ENCODE peak calls at places on chromosome 7, in seven cellular contexts. R, N, F, S, C, M and O are unnamed samples.

GRCh38 chr7:73899731-73900142 is 38.8 kb downstream of the TMEM270 start:
- DNase-seq in R (no peak), S (no peak), C (no peak), M (no peak), N (no peak), F (no peak), O (no peak)

GRCh38 chr7:135434047-135434446 is 75.9 kb downstream of the CNOT4 start:
- DNase-seq in N (no peak), F (peak), R (no peak), S (no peak), M (no peak), C (no peak), O (no peak)

GRCh38 chr7:111554086-111554485 is 8.2 kb downstream of the IMMP2L start:
- DNase-seq in M (no peak), C (no peak), N (no peak), F (no peak), R (no peak), S (no peak), O (no peak)

GRCh38 chr7:56174346-56175085 is 58.3 kb upstream of the NUPR2 start:
- DNase-seq in F (no peak), M (no peak), S (no peak), C (no peak), R (no peak), N (no peak), O (no peak)

GRCh38 chr7:129875745-129876411 is 76.9 kb downstream of the UBE2H start:
- DNase-seq in N (no peak), C (peak), M (no peak), R (no peak), S (no peak), F (no peak), O (no peak)

GRCh38 chr7:6273380-6273837 is 985 bp upstream of the CYTH3 start:
- DNase-seq in M (no peak), R (no peak), N (no peak), C (no peak), F (peak), S (no peak), O (no peak)

GRCh38 chr7:265192-265997 is 24.6 kb upstream of the FOXL3 start:
- DNase-seq in M (no peak), N (no peak), R (no peak), F (no peak), C (no peak), S (no peak), O (no peak)

GRCh38 chr7:132446666-132447217 is 129.5 kb downstream of the PLXNA4 start:
- DNase-seq in M (no peak), N (no peak), S (no peak), R (no peak), C (no peak), F (no peak), O (no peak)

GRCh38 chr7:77217474-77218185 is 18.0 kb upstream of the FGL2 start:
- DNase-seq in C (no peak), S (no peak), F (no peak), N (no peak), R (no peak), M (no peak), O (no peak)

GRCh38 chr7:25804154-25804553 is 347.8 kb upstream of the NFE2L3 start:
- DNase-seq in C (no peak), S (no peak), F (no peak), M (no peak), R (no peak), N (no peak), O (no peak)

GRCh38 chr7:158955932-158956804 is 99.8 kb downstream of the DYNC2I1 start:
- DNase-seq in R (no peak), F (no peak), N (no peak), M (no peak), C (no peak), S (no peak), O (no peak)
- TF ChIP-seq SP1 in R (no peak), F (no peak), N (no peak), M (no peak), C (no peak), S (no peak), O (no peak)

GRCh38 chr7:106423111-106423510 is 138.3 kb upstream of the NAMPT start:
- DNase-seq in S (no peak), F (no peak), R (no peak), C (peak), N (no peak), M (no peak), O (no peak)

GRCh38 chr7:106420210-106420609 is 135.4 kb upstream of the NAMPT start:
- DNase-seq in S (no peak), F (no peak), N (no peak), C (no peak), M (no peak), R (no peak), O (no peak)

GRCh38 chr7:106419455-106420182 is 134.8 kb upstream of the NAMPT start:
- DNase-seq in C (no peak), S (no peak), N (no peak), F (no peak), R (no peak), M (no peak), O (no peak)

GRCh38 chr7:106420741-106421140 is 136.0 kb upstream of the NAMPT start:
- DNase-seq in C (no peak), F (no peak), M (no peak), R (no peak), S (no peak), N (no peak), O (no peak)

DNA sequence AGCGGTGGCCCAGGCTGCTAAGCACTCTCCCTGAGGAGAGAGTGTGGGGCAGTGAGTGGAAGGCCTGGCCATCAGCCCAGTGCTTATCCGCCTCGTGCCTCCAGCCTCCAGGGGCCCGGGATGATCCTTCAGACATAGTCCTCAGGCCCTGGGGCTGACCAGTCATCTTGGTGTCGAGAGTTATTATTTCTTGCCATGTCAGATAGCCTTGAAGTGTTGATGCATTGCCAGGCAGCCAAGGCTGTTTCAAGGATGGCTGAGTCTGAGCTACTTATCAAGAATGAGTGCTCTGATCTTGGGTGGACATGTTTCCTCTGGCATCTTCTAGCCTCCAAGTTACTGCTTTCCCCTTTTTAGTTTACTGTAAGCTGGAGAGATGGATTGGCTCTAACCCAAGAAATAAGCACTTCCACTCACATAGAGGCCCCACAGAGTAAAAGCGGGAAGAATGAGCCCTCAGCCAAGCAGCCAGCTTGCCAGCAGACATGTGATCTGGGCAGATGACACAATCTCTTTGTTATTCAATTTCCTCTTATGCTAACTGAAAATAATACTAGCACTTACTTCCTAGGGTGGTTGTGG is 136.5 kb upstream of the NAMPT start:
- DNase-seq in S (no peak), F (no peak), C (no peak), N (no peak), M (no peak), R (no peak), O (no peak)
- TF ChIP-seq SP1 in S (no peak), F (no peak), C (no peak), N (no peak), M (no peak), R (no peak), O (no peak)

DNA sequence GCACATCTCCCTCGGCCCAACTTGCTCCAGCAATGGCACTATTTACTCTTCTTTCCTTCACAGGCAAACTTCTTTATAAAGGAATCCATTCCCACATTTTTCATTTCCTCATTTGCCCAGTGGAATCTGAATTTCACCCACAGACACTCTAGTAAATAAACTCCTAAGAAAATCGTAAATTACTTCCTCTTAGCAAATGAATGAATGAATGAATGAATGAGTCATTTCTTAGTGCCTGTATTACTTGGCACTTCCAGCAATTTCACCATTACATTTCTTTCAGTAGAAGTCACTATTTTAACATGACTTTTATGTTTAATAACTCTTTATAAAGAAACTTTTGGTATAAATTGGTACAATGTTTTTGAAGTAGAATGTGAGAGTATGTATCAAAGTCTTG is 55.7 kb downstream of the DDC start:
- DNase-seq in N (no peak), M (no peak), S (no peak), R (no peak), C (no peak), F (no peak), O (no peak)
- TF ChIP-seq SP1 in N (no peak), M (no peak), S (no peak), R (no peak), C (no peak), F (no peak), O (no peak)

DNA sequence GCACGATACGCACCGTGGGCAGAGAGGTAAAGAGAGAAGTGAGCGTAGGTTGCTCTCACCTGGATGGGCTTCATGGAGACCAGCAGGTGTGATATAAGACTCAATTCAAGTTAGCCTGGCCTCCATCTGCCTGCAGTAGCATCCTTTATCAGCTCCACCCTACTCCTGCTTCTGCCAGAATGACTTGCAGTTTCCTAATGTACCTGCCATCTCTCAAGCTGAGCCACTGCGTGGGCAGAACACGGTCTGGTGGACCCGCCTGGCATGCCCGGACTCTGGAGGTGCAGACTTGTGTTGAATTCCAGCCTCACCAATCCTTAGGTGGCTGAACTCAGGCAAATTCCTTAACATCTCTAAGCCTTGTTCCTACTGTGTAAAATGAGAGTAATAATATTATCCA is 64.3 kb downstream of the STEAP1B start:
- DNase-seq in N (no peak), M (no peak), S (no peak), R (no peak), C (no peak), F (no peak), O (no peak)
- TF ChIP-seq SP1 in N (no peak), M (no peak), S (no peak), R (no peak), C (no peak), F (no peak), O (no peak)

GRCh38 chr7:42677751-42678231 is 234.1 kb downstream of the C7orf25 start:
- DNase-seq in C (no peak), F (no peak), R (no peak), S (no peak), M (no peak), N (no peak), O (no peak)
- TF ChIP-seq SP1 in C (no peak), F (no peak), R (no peak), S (no peak), M (no peak), N (no peak), O (no peak)

GRCh38 chr7:157801109-157801508 is 464.3 kb downstream of the DNAJB6 start:
- DNase-seq in C (no peak), R (no peak), N (no peak), S (no peak), M (no peak), F (no peak), O (no peak)

GRCh38 chr7:157800281-157800680 is 463.5 kb downstream of the DNAJB6 start:
- DNase-seq in C (no peak), N (no peak), R (no peak), M (no peak), F (no peak), S (no peak), O (no peak)

GRCh38 chr7:157797361-157797760 is 460.6 kb downstream of the DNAJB6 start:
- DNase-seq in C (no peak), F (no peak), R (no peak), M (no peak), S (no peak), N (no peak), O (no peak)

GRCh38 chr7:157796846-157797245 is 460.0 kb downstream of the DNAJB6 start:
- DNase-seq in S (no peak), M (no peak), R (no peak), N (no peak), C (no peak), F (no peak), O (no peak)

GRCh38 chr7:157799076-157799685 is 462.4 kb downstream of the DNAJB6 start:
- DNase-seq in S (no peak), N (no peak), M (no peak), C (no peak), F (no peak), R (no peak), O (no peak)
- TF ChIP-seq SP1 in S (no peak), N (no peak), M (no peak), C (no peak), F (no peak), R (no peak), O (no peak)

DNA sequence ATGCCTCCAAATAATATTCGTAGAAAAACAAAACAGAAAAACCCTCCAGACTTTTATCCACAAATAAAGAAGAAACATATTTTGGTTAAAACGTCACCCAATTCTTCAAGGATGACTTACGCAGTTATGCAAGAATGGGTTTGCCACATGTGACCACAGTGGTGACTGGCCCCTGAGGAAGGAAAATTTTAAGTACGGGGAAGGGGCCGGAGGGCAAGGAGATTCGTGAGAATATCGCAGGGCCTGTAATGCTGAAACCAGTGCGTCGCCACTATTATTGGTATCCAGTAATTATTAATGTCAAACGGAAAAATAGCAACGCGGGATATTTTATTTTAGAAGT is 552 bp upstream of the MRPS24 start:
- DNase-seq in M (no peak), R (no peak), F (no peak), C (peak), N (no peak), S (no peak), O (no peak)
- TF ChIP-seq SP1 in M (no peak), R (no peak), F (no peak), C (no peak), N (no peak), S (no peak), O (no peak)

GRCh38 chr7:157012113-157012547 is 1.7 kb upstream of the MNX1 start:
- DNase-seq in C (no peak), N (no peak), F (no peak), M (no peak), S (no peak), R (no peak), O (no peak)
- TF ChIP-seq SP1 in C (no peak), N (no peak), F (no peak), M (no peak), S (no peak), R (no peak), O (no peak)

GRCh38 chr7:117381357-117381756 is 45.9 kb downstream of the ASZ1 start:
- DNase-seq in N (no peak), R (no peak), F (no peak), S (no peak), C (no peak), M (no peak), O (no peak)
- TF ChIP-seq SP1 in N (no peak), R (no peak), F (no peak), S (no peak), C (no peak), M (no peak), O (no peak)

DNA sequence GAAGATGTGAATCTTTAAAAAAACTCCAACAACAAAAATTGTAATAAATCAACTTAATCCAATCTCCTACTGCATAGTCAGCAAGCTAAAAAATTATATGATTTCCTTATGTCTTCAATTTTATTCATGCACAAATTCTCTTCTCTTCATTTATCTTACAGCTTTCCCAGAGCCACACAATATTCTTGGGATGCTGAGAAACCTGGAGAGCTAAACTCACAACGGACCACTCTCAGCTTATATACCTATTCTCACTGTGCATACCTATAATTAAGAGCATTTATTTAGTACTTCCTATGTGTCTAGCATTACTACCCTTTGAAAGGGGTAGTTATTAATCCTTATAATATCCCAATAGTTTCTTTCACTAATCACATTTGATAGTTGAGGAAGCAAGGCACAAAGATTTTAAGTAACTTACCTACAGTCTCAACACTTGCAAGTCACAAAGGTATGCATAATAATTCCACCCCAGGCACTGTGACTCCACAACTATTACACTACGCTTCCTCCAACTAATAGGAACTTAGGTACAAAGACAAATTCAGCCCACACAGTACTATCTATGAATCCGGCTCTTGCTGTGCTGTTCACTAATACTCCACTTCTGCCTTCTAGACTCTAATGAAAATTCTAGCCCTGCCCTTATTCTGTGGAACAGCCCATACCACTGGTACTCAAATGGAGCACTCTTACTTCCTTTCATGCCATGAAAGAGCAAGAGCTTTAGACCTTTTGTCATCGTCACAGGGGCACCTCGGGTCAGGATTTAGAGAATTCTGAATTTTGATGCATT is 5.1 kb downstream of the CCDC71L start:
- DNase-seq in M (no peak), F (no peak), S (no peak), R (no peak), C (peak), N (no peak), O (no peak)
- TF ChIP-seq SP1 in M (no peak), F (no peak), S (no peak), R (no peak), C (no peak), N (no peak), O (no peak)